ENCODE peak calls at places on chromosomes 6 and 20, in eight cellular contexts. T is breast epithelium; D is PC-3; A is GM23338; F is prostate gland; P is cardiac muscle cell; M is CD8-positive, alpha-beta T cell; N is fibroblast of lung. K is an unnamed sample. For H3K27me3, the result is how much of the 10 kb centered on the place peaks cover.

GRCh38 chr6:133240511-133241087 is 558 bp upstream of the EYA4 start:
- DNase-seq in T (no peak), D (peak), A (peak), F (no peak), P (peak), M (no peak), N (peak), K (peak)

GRCh38 chr20:23658989-23659609 is 21.3 kb upstream of the CST3 start:
- DNase-seq in T (no peak), D (no peak), A (no peak), F (no peak), P (no peak), M (no peak), N (no peak), K (no peak)

GRCh38 chr6:73032586-73032985 is 192.7 kb downstream of the KHDC1L start:
- DNase-seq in T (no peak), D (peak), A (no peak), F (no peak), P (no peak), M (no peak), N (peak), K (peak)

GRCh38 chr6:137290601-137291261 is 71.5 kb upstream of the IFNGR1 start:
- DNase-seq in T (no peak), D (peak), A (no peak), F (no peak), P (no peak), M (no peak), N (no peak), K (peak)

GRCh38 chr6:31171931-31172882 is 1.7 kb upstream of the POU5F1 start:
- DNase-seq in T (no peak), D (no peak), A (peak), F (no peak), P (no peak), M (no peak), N (no peak), K (no peak)

GRCh38 chr6:84882768-84883766 is 118.7 kb upstream of the TBX18 start:
- DNase-seq in T (no peak), D (peak), A (no peak), F (no peak), P (no peak), M (no peak), N (peak), K (no peak)

GRCh38 chr20:16898433-16898832 is 150.3 kb downstream of the OTOR start:
- DNase-seq in T (no peak), D (peak), A (no peak), F (no peak), P (no peak), M (no peak), N (no peak), K (no peak)

GRCh38 chr6:140208286-140208685 is 833.8 kb upstream of the CITED2 start:
- DNase-seq in T (no peak), D (no peak), A (no peak), F (no peak), P (no peak), M (no peak), N (no peak), K (no peak)

GRCh38 chr6:47064274-47064673 is 22.1 kb upstream of the ADGRF1 start:
- DNase-seq in T (no peak), D (peak), A (no peak), F (no peak), P (no peak), M (no peak), N (no peak), K (peak)

GRCh38 chr6:101443315-101443714 is 49.8 kb downstream of the GRIK2 start:
- DNase-seq in T (no peak), D (no peak), A (no peak), F (no peak), P (no peak), M (no peak), N (no peak), K (peak)

GRCh38 chr6:102051720-102052119 is 658.2 kb downstream of the GRIK2 start:
- DNase-seq in T (no peak), D (no peak), A (no peak), F (no peak), P (no peak), M (no peak), N (no peak), K (no peak)

GRCh38 chr20:4637081-4637797 is 84.5 kb upstream of the PRND start:
- DNase-seq in T (no peak), D (peak), A (no peak), F (no peak), P (peak), M (no peak), N (no peak), K (peak)

GRCh38 chr20:53881362-53881761 is 189.0 kb downstream of the BCAS1 start:
- DNase-seq in T (no peak), D (no peak), A (no peak), F (no peak), P (no peak), M (no peak), N (no peak), K (no peak)

GRCh38 chr6:132445201-132445951 is 44.1 kb upstream of the MOXD1 start:
- DNase-seq in T (no peak), D (peak), A (peak), F (no peak), P (peak), M (no peak), N (peak), K (peak)

GRCh38 chr6:144661101-144661806 is 376.1 kb downstream of the UTRN start:
- DNase-seq in T (no peak), D (peak), A (peak), F (no peak), P (no peak), M (no peak), N (peak), K (peak)

GRCh38 chr6:53179961-53180651 is 31.5 kb upstream of the GCM1 start:
- DNase-seq in T (peak), D (no peak), A (no peak), F (peak), P (peak), M (peak), N (peak), K (peak)

GRCh38 chr6:2344319-2344905 is 99.0 kb upstream of the GMDS start:
- DNase-seq in T (no peak), D (no peak), A (no peak), F (no peak), P (no peak), M (no peak), N (no peak), K (no peak)

GRCh38 chr6:34457747-34458462 is 8.0 kb upstream of the PACSIN1 start:
- DNase-seq in T (no peak), D (peak), A (no peak), F (no peak), P (no peak), M (no peak), N (no peak), K (no peak)

GRCh38 chr6:3135668-3136297 is 17.3 kb downstream of the BPHL start:
- DNase-seq in T (no peak), D (no peak), A (no peak), F (no peak), P (no peak), M (no peak), N (no peak), K (no peak)

GRCh38 chr6:139600919-139601470 is 226.5 kb upstream of the CITED2 start:
- DNase-seq in T (no peak), D (no peak), A (no peak), F (no peak), P (no peak), M (no peak), N (no peak), K (no peak)

GRCh38 chr20:41913146-41913545 is 295.0 kb upstream of the CHD6 start:
- DNase-seq in T (no peak), D (no peak), A (no peak), F (no peak), P (no peak), M (no peak), N (no peak), K (no peak)

GRCh38 chr6:35922139-35922554 is 1.2 kb upstream of the SRPK1 start:
- DNase-seq in T (no peak), D (no peak), A (no peak), F (no peak), P (no peak), M (no peak), N (no peak), K (no peak)

GRCh38 chr6:161254754-161255253 is 19.1 kb downstream of the AGPAT4 start:
- DNase-seq in T (no peak), D (no peak), A (no peak), F (no peak), P (peak), M (no peak), N (peak), K (no peak)

GRCh38 chr6:38750968-38751615 is 36.0 kb downstream of the DNAH8 start:
- DNase-seq in T (no peak), D (peak), A (no peak), F (no peak), P (no peak), M (no peak), N (no peak), K (no peak)

GRCh38 chr6:57262901-57263694 is 41.0 kb upstream of the RAB23 start:
- DNase-seq in T (no peak), D (peak), A (no peak), F (no peak), P (peak), M (no peak), N (peak), K (peak)

GRCh38 chr20:33308668-33309067 is 25.7 kb downstream of the BPIFB1 start:
- DNase-seq in T (no peak), D (no peak), A (no peak), F (no peak), P (no peak), M (no peak), N (no peak), K (no peak)

GRCh38 chr20:33311011-33311410 is 28.0 kb downstream of the BPIFB1 start:
- DNase-seq in T (no peak), D (no peak), A (no peak), F (no peak), P (no peak), M (no peak), N (no peak), K (no peak)

GRCh38 chr20:33311989-33312388 is 29.0 kb downstream of the BPIFB1 start:
- DNase-seq in T (no peak), D (no peak), A (no peak), F (no peak), P (no peak), M (no peak), N (no peak), K (no peak)

GRCh38 chr20:33309631-33310030 is 26.6 kb downstream of the BPIFB1 start:
- DNase-seq in T (no peak), D (no peak), A (no peak), F (no peak), P (no peak), M (no peak), N (no peak), K (peak)

GRCh38 chr20:33310327-33310899 is 27.4 kb downstream of the BPIFB1 start:
- DNase-seq in T (no peak), D (no peak), A (no peak), F (no peak), P (no peak), M (no peak), N (no peak), K (no peak)
- H3K4me3 ChIP-seq in T (no peak), D (no peak), A (no peak), F (no peak), P (no peak), M (no peak), N (no peak), K (no peak)

DNA sequence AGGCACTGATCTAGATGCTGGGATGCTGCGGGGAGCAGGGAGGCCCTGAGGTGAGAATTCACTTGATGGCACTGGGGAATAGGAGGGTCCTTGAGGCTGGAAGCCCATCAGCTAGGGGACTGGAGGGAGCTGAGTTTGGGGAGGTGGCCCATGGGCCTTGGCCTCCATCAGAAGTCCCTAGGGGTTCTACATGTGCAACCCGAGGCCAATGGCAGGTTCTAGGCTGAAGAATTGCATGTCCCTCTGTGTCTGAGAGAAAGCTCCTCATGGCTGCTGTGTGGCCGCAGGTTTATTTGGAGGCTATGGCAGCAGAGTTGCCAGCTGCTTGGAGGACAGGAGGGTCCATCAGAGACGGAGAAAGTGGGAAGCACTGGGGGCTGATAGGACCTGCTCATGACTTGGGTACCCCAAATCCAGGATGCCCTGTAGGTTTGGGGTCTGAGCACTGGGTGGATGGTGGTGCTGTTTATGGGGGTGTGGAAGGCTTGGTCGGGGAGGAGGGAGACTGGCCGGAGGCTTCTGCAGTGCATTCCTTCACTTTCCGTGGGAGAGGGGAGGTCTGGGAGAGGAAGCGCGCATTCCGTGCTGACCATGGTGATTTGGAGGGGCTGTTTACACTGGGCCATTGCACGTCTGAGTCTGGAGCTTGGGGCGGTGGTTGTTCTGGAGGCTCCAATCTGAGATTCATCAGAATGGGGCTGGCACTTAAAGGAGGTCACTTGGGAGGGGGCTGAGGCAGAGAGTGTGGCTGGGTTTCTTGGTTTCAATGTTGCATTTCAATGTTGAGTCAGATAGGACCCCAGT is 24.7 kb upstream of the PHACTR3 start:
- DNase-seq in T (no peak), D (no peak), A (no peak), F (no peak), P (no peak), M (no peak), N (no peak), K (no peak)
- H3K27me3 ChIP-seq in T (half or more), D (half or more), A (half or more), F (under half), P (under half), M (under half), N (under half), K (under half)

DNA sequence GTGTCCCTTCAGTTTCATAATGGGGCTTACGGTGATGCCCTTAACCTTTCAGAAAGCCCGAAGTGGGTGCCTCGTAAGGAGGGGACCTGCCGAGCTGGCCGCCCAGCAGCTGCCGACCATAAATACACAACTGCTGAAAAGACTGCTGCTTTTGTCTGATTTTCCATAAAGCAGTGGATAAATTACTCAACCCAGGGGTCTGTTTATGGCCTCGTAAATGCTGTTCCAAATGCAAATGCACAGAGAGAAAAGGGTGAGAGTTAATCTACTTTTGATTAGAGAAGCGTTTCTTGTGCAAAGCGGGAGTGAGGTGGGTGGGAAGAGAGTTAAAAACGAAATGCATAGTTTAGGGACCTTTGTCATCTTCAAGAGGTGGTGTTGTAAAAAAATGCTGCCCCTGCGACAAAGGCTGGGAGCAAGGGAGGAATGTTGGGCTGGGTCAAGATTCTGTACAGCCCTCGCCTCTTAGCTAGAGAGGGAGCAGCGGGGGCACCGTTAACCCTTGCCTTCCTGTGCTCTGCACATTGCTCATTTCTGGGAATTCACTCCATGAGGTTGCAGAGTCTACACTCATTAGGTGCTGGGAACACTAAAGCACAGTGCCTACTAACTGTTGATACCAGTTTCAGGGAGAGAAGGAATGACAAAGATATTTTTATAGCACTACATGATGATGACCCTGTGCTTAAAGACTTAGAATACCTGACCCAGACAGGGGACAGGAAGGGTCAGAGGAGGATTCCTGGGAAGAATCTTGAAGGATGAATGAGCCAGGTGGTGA is 111.9 kb upstream of the MTHFD1L start:
- DNase-seq in T (no peak), D (no peak), A (peak), F (no peak), P (no peak), M (no peak), N (no peak), K (no peak)
- H3K4me3 ChIP-seq in T (no peak), D (no peak), A (peak), F (no peak), P (no peak), M (no peak), N (no peak), K (no peak)

DNA sequence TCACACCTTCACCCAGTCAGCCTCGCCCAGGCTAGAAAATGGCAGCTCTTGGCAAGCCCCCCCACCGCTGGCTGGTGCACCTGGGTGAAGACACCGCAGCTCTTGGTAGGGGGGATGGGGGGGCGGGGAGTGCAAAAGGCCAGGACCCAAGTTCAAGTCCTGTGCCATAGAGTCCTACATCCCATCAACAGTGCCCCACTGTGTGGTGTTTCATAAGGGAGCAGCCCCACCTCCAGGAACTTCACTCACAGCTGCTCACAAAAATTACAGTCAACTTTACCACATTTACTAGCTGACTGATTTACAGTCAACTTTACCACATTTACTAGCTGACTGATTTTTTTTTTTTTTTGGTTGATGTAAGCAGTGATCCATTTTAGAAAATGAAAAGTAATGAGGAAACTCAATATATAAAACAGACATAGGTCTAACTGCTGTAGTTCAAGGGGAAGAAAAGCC is 209.0 kb upstream of the SNX9 start:
- DNase-seq in T (no peak), D (peak), A (no peak), F (no peak), P (peak), M (no peak), N (peak), K (no peak)
- H3K27me3 ChIP-seq in T (under half), D (under half), A (under half), F (under half), P (under half), M (under half), N (under half), K (under half)

GRCh38 chr6:149483302-149483701 is 1.5 kb downstream of the ZC3H12D start:
- DNase-seq in T (no peak), D (no peak), A (no peak), F (no peak), P (no peak), M (no peak), N (no peak), K (no peak)
- H3K4me3 ChIP-seq in T (no peak), D (no peak), A (no peak), F (no peak), P (no peak), M (peak), N (no peak), K (no peak)

GRCh38 chr20:56621730-56622129 is 7.4 kb upstream of the TFAP2C start:
- DNase-seq in T (peak), D (no peak), A (no peak), F (no peak), P (no peak), M (no peak), N (no peak), K (no peak)

GRCh38 chr20:56614196-56614595 is 14.9 kb upstream of the TFAP2C start:
- DNase-seq in T (no peak), D (no peak), A (no peak), F (no peak), P (no peak), M (no peak), N (no peak), K (no peak)

GRCh38 chr20:56616704-56617103 is 12.4 kb upstream of the TFAP2C start:
- DNase-seq in T (no peak), D (no peak), A (no peak), F (no peak), P (no peak), M (no peak), N (no peak), K (no peak)

GRCh38 chr20:56617489-56617888 is 11.6 kb upstream of the TFAP2C start:
- DNase-seq in T (no peak), D (no peak), A (no peak), F (no peak), P (no peak), M (no peak), N (no peak), K (no peak)
- H3K27me3 ChIP-seq in T (under half), D (under half), A (under half), F (under half), P (under half), M (under half), N (under half), K (under half)

GRCh38 chr6:135052939-135053338 is 1.7 kb downstream of the HBS1L start:
- DNase-seq in T (no peak), D (no peak), A (no peak), F (no peak), P (no peak), M (no peak), N (no peak), K (no peak)

GRCh38 chr6:135056632-135057031 is 2.0 kb upstream of the HBS1L start:
- DNase-seq in T (no peak), D (no peak), A (no peak), F (no peak), P (no peak), M (no peak), N (no peak), K (no peak)

GRCh38 chr6:135054238-135054574 is 416 bp downstream of the HBS1L start:
- DNase-seq in T (no peak), D (peak), A (no peak), F (peak), P (peak), M (no peak), N (no peak), K (peak)

GRCh38 chr6:135054575-135055498 is at the start of gene HBS1L:
- DNase-seq in T (peak), D (peak), A (peak), F (peak), P (peak), M (peak), N (peak), K (peak)

GRCh38 chr6:135053433-135053832 is 1.2 kb downstream of the HBS1L start:
- DNase-seq in T (no peak), D (no peak), A (no peak), F (no peak), P (no peak), M (no peak), N (no peak), K (no peak)
- H3K4me3 ChIP-seq in T (peak), D (peak), A (peak), F (no peak), P (peak), M (no peak), N (peak), K (peak)

DNA sequence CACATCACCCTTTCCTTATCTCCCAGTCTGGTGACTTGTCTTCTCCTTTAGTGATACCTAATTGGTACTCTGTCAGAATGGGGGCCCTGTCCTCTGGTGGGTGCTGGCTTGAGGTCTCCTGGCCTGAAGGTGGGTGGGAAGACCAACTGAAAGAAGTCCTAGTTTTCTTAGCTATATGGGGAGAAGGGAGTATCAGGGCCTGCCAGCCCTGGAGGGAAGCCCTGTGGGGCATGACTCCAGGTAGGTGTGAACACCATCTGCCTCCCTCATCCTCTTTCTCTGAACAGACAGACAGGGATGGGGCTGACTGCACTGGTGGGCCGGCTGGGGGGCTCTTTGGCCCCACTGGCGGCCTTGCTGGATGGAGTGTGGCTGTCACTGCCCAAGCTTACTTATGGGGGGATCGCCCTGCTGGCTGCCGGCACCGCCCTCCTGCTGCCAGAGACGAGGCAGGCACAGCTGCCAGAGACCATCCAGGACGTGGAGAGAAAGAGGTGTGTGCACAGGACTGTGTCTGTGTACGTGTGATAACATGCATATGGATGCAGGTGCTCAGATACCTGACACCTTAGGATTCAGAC is 4.8 kb downstream of the CRIP3 start:
- DNase-seq in T (no peak), D (no peak), A (no peak), F (no peak), P (no peak), M (no peak), N (no peak), K (no peak)
- H3K27me3 ChIP-seq in T (under half), D (under half), A (under half), F (under half), P (under half), M (under half), N (under half), K (under half)